ENCODE peak calls at places on chromosomes 6 and 20, in six cellular contexts. N is neural progenitor cell, U is SK-N-SH, P is ovary, D is spleen, R is OCI-LY7. I is an unnamed sample.
A peak's percentile ranks its signal among the peaks of the same experiment; 100 is the strongest.

GRCh38 chr6:1266686-1267056 is 45.2 kb upstream of the FOXQ1 start:
- DNase-seq in P (no peak), N (no peak), R (no peak), D (no peak), U (no peak), I (no peak)

GRCh38 chr20:37314099-37314498 is 24.6 kb downstream of the MANBAL start:
- DNase-seq in U (peak; percentile 62), P (no peak), D (no peak), R (no peak), N (no peak), I (no peak)

GRCh38 chr6:1933292-1933691 is 312.1 kb downstream of the GMDS start:
- DNase-seq in N (no peak), P (no peak), R (no peak), U (no peak), D (no peak), I (no peak)

GRCh38 chr6:49549691-49550412 is 616 bp upstream of the C6orf141 start:
- DNase-seq in U (no peak), N (peak; percentile 25), R (no peak), D (no peak), P (no peak), I (no peak)

GRCh38 chr6:75778757-75779156 is 29.7 kb downstream of the MYO6 start:
- DNase-seq in D (no peak), P (no peak), R (no peak), U (no peak), N (no peak), I (no peak)

GRCh38 chr6:156651438-156651837 is 125.7 kb upstream of the ARID1B start:
- DNase-seq in R (no peak), P (no peak), U (no peak), N (no peak), D (no peak), I (no peak)

GRCh38 chr20:7770578-7770977 is 169.7 kb downstream of the HAO1 start:
- DNase-seq in N (no peak), D (no peak), U (no peak), R (peak; percentile 97), P (no peak), I (peak; percentile 9)

GRCh38 chr20:61765871-61766654 is 299.6 kb downstream of the TAF4 start:
- DNase-seq in N (peak; percentile 23), D (peak; percentile 64), R (no peak), U (peak; percentile 64), P (no peak), I (no peak)

GRCh38 chr6:97819680-97820079 is 536.7 kb upstream of the MMS22L start:
- DNase-seq in D (no peak), R (no peak), U (no peak), N (peak; percentile 22), P (no peak), I (no peak)

GRCh38 chr6:154164397-154164796 is 125.4 kb downstream of the OPRM1 start:
- DNase-seq in U (no peak), R (no peak), D (no peak), P (peak; percentile 81), N (no peak), I (no peak)

GRCh38 chr6:110543106-110543505 is 66.7 kb upstream of the SLC22A16 start:
- DNase-seq in U (peak; percentile 52), R (no peak), D (no peak), N (no peak), P (no peak), I (no peak)

GRCh38 chr6:4008324-4009047 is 70.5 kb downstream of the FAM217A start:
- DNase-seq in U (peak; percentile 49), P (no peak), N (no peak), D (no peak), R (peak; percentile 66), I (no peak)

GRCh38 chr6:703562-703961 is 10.6 kb upstream of the EXOC2 start:
- DNase-seq in P (no peak), R (no peak), N (no peak), U (no peak), D (no peak), I (no peak)

GRCh38 chr20:16821211-16822089 is 73.3 kb downstream of the OTOR start:
- DNase-seq in P (no peak), U (peak; percentile 47), D (no peak), R (peak; percentile 57), N (peak; percentile 68), I (peak; percentile 40)

GRCh38 chr6:31898200-31899011 is 908 bp upstream of the EHMT2 start:
- DNase-seq in P (no peak), R (peak; percentile 71), D (peak; percentile 80), N (peak; percentile 78), U (peak; percentile 44), I (peak; percentile 24)

GRCh38 chr6:153618371-153619328 is 420.4 kb upstream of the OPRM1 start:
- DNase-seq in N (no peak), R (no peak), P (no peak), U (no peak), D (no peak), I (no peak)

GRCh38 chr20:49649672-49650071 is 64.0 kb downstream of the B4GALT5 start:
- DNase-seq in N (no peak), R (no peak), D (no peak), U (no peak), P (no peak), I (no peak)

GRCh38 chr6:149910721-149911151 is 12.2 kb downstream of the RAET1G start:
- DNase-seq in D (peak; percentile 31), P (peak; percentile 16), U (no peak), R (no peak), N (no peak), I (no peak)

GRCh38 chr6:26272171-26272631 is 92.8 kb upstream of the BTN3A2 start:
- DNase-seq in D (peak; percentile 94), P (peak; percentile 53), N (peak; percentile 74), R (peak; percentile 86), U (no peak), I (peak; percentile 68)

GRCh38 chr20:47855799-47856198 is 70.5 kb upstream of the SULF2 start:
- DNase-seq in R (no peak), U (no peak), P (no peak), N (no peak), D (no peak), I (no peak)

GRCh38 chr20:20864346-20865096 is 152.1 kb upstream of the RALGAPA2 start:
- DNase-seq in U (no peak), R (no peak), P (no peak), D (no peak), N (peak; percentile 60), I (no peak)

GRCh38 chr6:77092971-77093370 is 370.3 kb downstream of the HTR1B start:
- DNase-seq in R (no peak), D (no peak), U (no peak), P (no peak), N (no peak), I (no peak)

GRCh38 chr6:125507987-125508655 is 206.4 kb upstream of the HDDC2 start:
- DNase-seq in N (no peak), R (no peak), U (no peak), P (no peak), D (no peak), I (no peak)

GRCh38 chr20:17140894-17141293 is 85.9 kb upstream of the PCSK2 start:
- DNase-seq in R (no peak), U (no peak), D (no peak), N (no peak), P (no peak), I (no peak)

GRCh38 chr20:44215125-44215524 is 4.6 kb upstream of the OSER1 start:
- DNase-seq in P (peak; percentile 81), U (peak; percentile 69), D (peak; percentile 87), R (peak; percentile 72), N (peak; percentile 75), I (peak; percentile 79)

GRCh38 chr6:27753668-27754407 is 158.4 kb downstream of the OR2B2 start:
- DNase-seq in P (peak; percentile 72), N (peak; percentile 94), R (peak; percentile 87), U (peak; percentile 87), D (peak; percentile 90), I (peak; percentile 92)
- TF ChIP-seq CTCF in P (no peak), N (peak; percentile 30), R (peak; percentile 27), U (no peak), D (no peak), I (peak; percentile 40)

GRCh38 chr6:41518118-41518517 is 28.1 kb upstream of the FOXP4 start:
- DNase-seq in D (no peak), P (no peak), U (no peak), R (no peak), N (no peak), I (no peak)
- H3K4me3 ChIP-seq in D (no peak overlapping the region), P (no peak overlapping the region), U (no peak overlapping the region), R (no peak overlapping the region), N (no peak overlapping the region), I (no peak overlapping the region)

GRCh38 chr6:14552891-14553290 is 435.3 kb downstream of the CD83 start:
- DNase-seq in N (no peak), P (no peak), U (no peak), D (no peak), R (no peak), I (no peak)
- TF ChIP-seq CTCF in N (no peak), P (no peak), U (no peak), D (no peak), R (no peak), I (peak; percentile 1)

GRCh38 chr20:23632711-23633573 is 4.8 kb downstream of the CST3 start:
- DNase-seq in U (no peak), R (no peak), D (no peak), P (no peak), N (no peak), I (no peak)

GRCh38 chr20:23636182-23636907 is 1.4 kb downstream of the CST3 start:
- DNase-seq in P (no peak), N (no peak), R (no peak), D (no peak), U (no peak), I (no peak)

GRCh38 chr20:23636908-23637281 is 860 bp downstream of the CST3 start:
- DNase-seq in U (no peak), R (no peak), N (no peak), P (no peak), D (no peak), I (no peak)

GRCh38 chr20:23634044-23634801 is 3.5 kb downstream of the CST3 start:
- DNase-seq in U (no peak), D (no peak), N (no peak), R (no peak), P (no peak), I (no peak)

DNA sequence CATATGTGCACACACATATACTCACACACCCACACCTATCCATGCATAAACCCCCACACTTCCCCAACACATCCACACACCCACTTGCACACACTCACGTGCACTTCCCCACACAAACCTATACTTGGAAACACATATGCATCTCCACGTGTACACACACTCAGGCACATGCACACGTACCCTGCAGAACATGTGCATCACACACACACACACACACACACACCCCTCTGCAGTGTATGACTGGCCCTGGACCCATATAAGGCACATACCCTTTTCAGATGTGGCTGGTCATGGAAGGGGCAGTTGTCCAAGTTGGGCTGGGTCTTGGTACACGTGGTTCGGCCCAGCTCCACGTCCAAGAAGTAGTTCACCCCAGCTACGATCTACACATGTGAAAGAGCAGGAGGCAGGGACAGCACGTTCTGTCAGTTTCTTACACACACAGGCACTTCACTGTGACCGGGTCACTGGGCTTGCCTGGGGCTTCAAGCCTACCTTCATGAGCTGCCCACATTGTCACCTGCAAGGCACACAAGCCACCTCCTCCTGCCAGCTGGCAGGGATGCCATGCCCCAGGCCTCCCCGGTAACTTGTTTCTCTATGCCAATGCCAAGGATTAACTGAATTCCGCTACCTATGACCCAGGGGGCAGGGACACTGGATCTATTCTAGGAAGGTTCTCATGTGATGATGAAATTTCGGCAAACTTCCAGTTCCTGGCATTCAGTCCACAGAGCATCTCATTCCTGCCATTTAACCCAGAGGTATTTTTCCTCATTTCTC is 2.6 kb downstream of the CST3 start:
- DNase-seq in U (no peak), N (no peak), D (no peak), R (no peak), P (no peak), I (no peak)
- H3K4me3 ChIP-seq in U (no peak overlapping the region), N (no peak overlapping the region), D (no peak overlapping the region), R (no peak overlapping the region), P (no peak overlapping the region), I (no peak overlapping the region)

GRCh38 chr20:22974354-22974753 is 60.8 kb upstream of the SSTR4 start:
- DNase-seq in U (no peak), R (peak; percentile 2), D (no peak), P (no peak), N (peak; percentile 37), I (no peak)
- TF ChIP-seq CTCF in U (peak; percentile 55), R (peak; percentile 69), D (no peak), P (no peak), N (peak; percentile 68), I (peak; percentile 42)